ENCODE peak calls at places on chromosomes 3 and 15, in seven cellular contexts. Y, G, K, D, U, X and O are unnamed samples.
A peak's percentile ranks its signal among the peaks of the same experiment; 100 is the strongest.

GRCh38 chr15:24878153-24878552 is 76.6 kb upstream of the SNRPN start:
- DNase-seq in Y (no peak), K (no peak), X (no peak), U (no peak), G (no peak), D (peak; percentile 28), O (peak; percentile 42)

GRCh38 chr15:87369269-87369668 is 887.3 kb downstream of the NTRK3 start:
- DNase-seq in K (peak; percentile 77), G (peak; percentile 80), D (no peak), X (no peak), Y (no peak), U (no peak), O (peak; percentile 69)

GRCh38 chr3:1798711-1799410 is 299.8 kb upstream of the CNTN4 start:
- DNase-seq in G (no peak), Y (no peak), D (no peak), K (no peak), X (no peak), U (no peak), O (peak; percentile 89)

GRCh38 chr15:57387644-57388076 is 11.4 kb downstream of the CGNL1 start:
- DNase-seq in K (no peak), D (no peak), U (no peak), G (no peak), Y (no peak), X (no peak), O (no peak)

GRCh38 chr3:4494807-4495200 is 1.7 kb downstream of the ITPR1 start:
- DNase-seq in Y (no peak), D (no peak), G (no peak), K (no peak), U (no peak), X (peak; percentile 61), O (no peak)

GRCh38 chr15:40964006-40964405 is 10.7 kb downstream of the CHAC1 start:
- DNase-seq in K (no peak), U (no peak), Y (no peak), D (no peak), X (no peak), G (no peak), O (no peak)

GRCh38 chr3:179956416-179956830 is 80.3 kb downstream of the PEX5L start:
- DNase-seq in U (no peak), D (no peak), Y (no peak), G (no peak), X (peak; percentile 94), K (no peak), O (peak; percentile 75)

GRCh38 chr3:89000886-89001285 is 106.5 kb upstream of the EPHA3 start:
- DNase-seq in D (no peak), K (no peak), U (no peak), G (no peak), Y (no peak), X (no peak), O (no peak)

GRCh38 chr3:169041677-169042171 is 621.8 kb downstream of the MECOM start:
- DNase-seq in G (peak; percentile 41), Y (no peak), X (peak; percentile 45), U (no peak), D (no peak), K (no peak), O (peak; percentile 78)

GRCh38 chr3:134883697-134884385 is 88.8 kb downstream of the EPHB1 start:
- DNase-seq in D (no peak), Y (no peak), G (no peak), X (no peak), U (no peak), K (no peak), O (peak; percentile 19)

GRCh38 chr3:12884104-12884742 is 42.9 kb upstream of the RPL32 start:
- DNase-seq in U (no peak), K (peak; percentile 10), X (no peak), D (peak; percentile 53), G (no peak), Y (no peak), O (no peak)

GRCh38 chr3:65597952-65598413 is 440.7 kb downstream of the MAGI1 start:
- DNase-seq in D (no peak), K (no peak), X (no peak), Y (no peak), G (no peak), U (no peak), O (no peak)

GRCh38 chr3:170697803-170698350 is 112.0 kb upstream of the SLC7A14 start:
- DNase-seq in D (no peak), K (no peak), G (no peak), Y (no peak), X (no peak), U (no peak), O (no peak)

GRCh38 chr15:50506121-50506520 is 40.3 kb downstream of the USP50 start:
- DNase-seq in X (no peak), D (no peak), K (no peak), Y (no peak), U (no peak), G (no peak), O (no peak)

GRCh38 chr15:81000144-81000625 is 538 bp upstream of the TLNRD1 start:
- DNase-seq in D (no peak), G (no peak), U (peak; percentile 49), K (no peak), Y (no peak), X (no peak), O (no peak)

GRCh38 chr3:135009014-135009413 is 214.0 kb downstream of the EPHB1 start:
- DNase-seq in U (no peak), K (no peak), X (no peak), D (no peak), Y (no peak), G (no peak), O (no peak)

GRCh38 chr15:29066310-29066709 is 180.5 kb downstream of the APBA2 start:
- DNase-seq in U (no peak), G (no peak), D (no peak), K (no peak), Y (no peak), X (no peak), O (no peak)

GRCh38 chr15:48876057-48876456 is 1.9 kb upstream of the EID1 start:
- DNase-seq in K (no peak), G (no peak), X (no peak), Y (no peak), U (no peak), D (no peak), O (no peak)

GRCh38 chr3:7821858-7822257 is 679.8 kb upstream of the LMCD1 start:
- DNase-seq in Y (no peak), G (no peak), D (no peak), U (no peak), K (no peak), X (no peak), O (no peak)

GRCh38 chr3:52046914-52047239 is 9.5 kb downstream of the DUSP7 start:
- DNase-seq in D (no peak), X (no peak), G (no peak), K (no peak), Y (no peak), U (no peak), O (no peak)

GRCh38 chr3:130821821-130822220 is 72.1 kb upstream of the ATP2C1 start:
- DNase-seq in Y (no peak), K (no peak), X (no peak), G (no peak), D (no peak), U (no peak), O (no peak)